ENCODE peak calls at places on chromosomes 16 and 17, in eight cellular contexts. S, H, J, T, M, W, B and F are unnamed samples.

GRCh38 chr17:45640141-45640850 is 143.8 kb upstream of the CRHR1 start:
- DNase-seq in W (peak), S (peak), B (no peak), J (peak), T (peak), M (peak), H (peak), F (peak)

GRCh38 chr16:66274335-66275110 is 92.0 kb upstream of the CDH5 start:
- DNase-seq in M (peak), B (peak), H (peak), S (no peak), J (no peak), T (no peak), W (peak), F (peak)

GRCh38 chr17:57482657-57483056 is 226.3 kb downstream of the MSI2 start:
- DNase-seq in J (no peak), B (no peak), S (no peak), W (no peak), H (no peak), T (no peak), M (no peak), F (no peak)

GRCh38 chr17:39196820-39197331 is 593 bp downstream of the CACNB1 start:
- DNase-seq in B (no peak), W (peak), S (no peak), J (no peak), M (peak), T (peak), H (peak), F (no peak)

GRCh38 chr16:56264609-56264972 is 73.3 kb downstream of the GNAO1 start:
- DNase-seq in S (no peak), M (no peak), T (no peak), B (no peak), H (no peak), J (no peak), W (no peak), F (no peak)

GRCh38 chr17:55567240-55568216 is 56.3 kb upstream of the SMIM36 start:
- DNase-seq in S (no peak), W (no peak), M (no peak), B (no peak), H (no peak), J (no peak), T (no peak), F (no peak)

GRCh38 chr17:82804442-82805191 is 35.2 kb downstream of the ZNF750 start:
- DNase-seq in T (no peak), J (no peak), H (no peak), B (no peak), W (no peak), S (no peak), M (no peak), F (no peak)

GRCh38 chr16:11996433-11997174 is 20.1 kb downstream of the SNX29 start:
- DNase-seq in B (no peak), J (no peak), W (no peak), T (no peak), M (no peak), S (no peak), H (no peak), F (no peak)

GRCh38 chr16:68512183-68512582 is 26.9 kb upstream of the ZFP90 start:
- DNase-seq in M (no peak), B (no peak), S (no peak), W (no peak), T (no peak), J (no peak), H (no peak), F (peak)

GRCh38 chr17:72249441-72249840 is 128.6 kb downstream of the SOX9 start:
- DNase-seq in T (no peak), B (no peak), J (no peak), W (no peak), S (no peak), H (no peak), M (no peak), F (no peak)

GRCh38 chr17:32569171-32570080 is 82.6 kb downstream of the CDK5R1 start:
- DNase-seq in T (no peak), H (no peak), S (no peak), W (no peak), M (peak), J (no peak), B (no peak), F (no peak)

GRCh38 chr17:39564201-39564828 is 43.4 kb downstream of the NEUROD2 start:
- DNase-seq in S (peak), W (no peak), T (peak), B (peak), H (no peak), J (no peak), M (peak), F (no peak)

GRCh38 chr17:64001763-64002529 is 3.8 kb downstream of the PRR29 start:
- DNase-seq in T (no peak), W (no peak), H (no peak), S (no peak), B (no peak), M (peak), J (no peak), F (no peak)

GRCh38 chr17:80947200-80947940 is 44.3 kb upstream of the CHMP6 start:
- DNase-seq in M (no peak), W (no peak), H (no peak), B (no peak), S (no peak), T (no peak), J (no peak), F (no peak)

GRCh38 chr17:3738562-3739295 is 15.0 kb downstream of the HASPIN start:
- DNase-seq in B (no peak), H (no peak), S (peak), J (no peak), W (peak), T (no peak), M (no peak), F (no peak)